ENCODE peak calls at places on chromosomes 2 and 18, in four cellular contexts. I is upper lobe of left lung, B is HCT116, O is ovary. F is an unnamed sample. For H3K9me3 and H3K4me1, the result is how much of the 10 kb centered on the place peaks cover.

GRCh38 chr2:163736433-163737168 is 793 bp upstream of the FIGN start:
- DNase-seq in I (no peak), B (no peak), O (peak), F (peak)

GRCh38 chr2:239533917-239534316 is 133.1 kb upstream of the HDAC4 start:
- DNase-seq in I (no peak), B (no peak), O (peak), F (peak)

GRCh38 chr2:70354264-70354949 is 52.5 kb upstream of the FAM136A start:
- DNase-seq in I (no peak), B (no peak), O (no peak), F (no peak)

GRCh38 chr2:42359894-42360483 is 1.0 kb downstream of the COX7A2L start:
- DNase-seq in I (peak), B (no peak), O (no peak), F (no peak)

GRCh38 chr2:226020179-226020578 is 620.7 kb downstream of the NYAP2 start:
- DNase-seq in I (no peak), B (no peak), O (no peak), F (no peak)

GRCh38 chr18:11726556-11726955 is 37.5 kb downstream of the GNAL start:
- DNase-seq in I (no peak), B (no peak), O (no peak), F (no peak)

GRCh38 chr2:195408196-195408595 is 248.8 kb upstream of the SLC39A10 start:
- DNase-seq in I (no peak), B (no peak), O (no peak), F (no peak)

GRCh38 chr2:206614825-206615224 is 27.5 kb upstream of the FAM237A start:
- DNase-seq in I (no peak), B (no peak), O (no peak), F (no peak)

GRCh38 chr2:49002750-49003149 is 151.6 kb downstream of the FSHR start:
- DNase-seq in I (no peak), B (no peak), O (no peak), F (no peak)

GRCh38 chr2:185255566-185255965 is 483.0 kb upstream of the FSIP2 start:
- DNase-seq in I (no peak), B (no peak), O (no peak), F (no peak)

GRCh38 chr2:196809260-196809659 is at the start of gene C2orf66:
- DNase-seq in I (no peak), B (no peak), O (no peak), F (no peak)

GRCh38 chr2:101519173-101519492 is 44.2 kb upstream of the RFX8 start:
- DNase-seq in I (no peak), B (no peak), O (no peak), F (no peak)

GRCh38 chr2:110124038-110124825 is 8.6 kb upstream of the MALL start:
- DNase-seq in I (peak), B (no peak), O (no peak), F (no peak)

GRCh38 chr2:174729797-174730529 is 34.3 kb downstream of the CHRNA1 start:
- DNase-seq in I (no peak), B (no peak), O (no peak), F (peak)

GRCh38 chr18:23188391-23188790 is 53.1 kb downstream of the CABLES1 start:
- DNase-seq in I (no peak), B (no peak), O (no peak), F (no peak)

GRCh38 chr18:11984091-11984490 is 2.8 kb downstream of the IMPA2 start:
- DNase-seq in I (no peak), B (no peak), O (no peak), F (no peak)

GRCh38 chr2:217737127-217737526 is 265.7 kb downstream of the TNS1 start:
- DNase-seq in I (no peak), B (no peak), O (no peak), F (peak)

GRCh38 chr2:148553332-148553887 is 91.1 kb upstream of the EPC2 start:
- DNase-seq in I (no peak), B (no peak), O (no peak), F (no peak)

DNA sequence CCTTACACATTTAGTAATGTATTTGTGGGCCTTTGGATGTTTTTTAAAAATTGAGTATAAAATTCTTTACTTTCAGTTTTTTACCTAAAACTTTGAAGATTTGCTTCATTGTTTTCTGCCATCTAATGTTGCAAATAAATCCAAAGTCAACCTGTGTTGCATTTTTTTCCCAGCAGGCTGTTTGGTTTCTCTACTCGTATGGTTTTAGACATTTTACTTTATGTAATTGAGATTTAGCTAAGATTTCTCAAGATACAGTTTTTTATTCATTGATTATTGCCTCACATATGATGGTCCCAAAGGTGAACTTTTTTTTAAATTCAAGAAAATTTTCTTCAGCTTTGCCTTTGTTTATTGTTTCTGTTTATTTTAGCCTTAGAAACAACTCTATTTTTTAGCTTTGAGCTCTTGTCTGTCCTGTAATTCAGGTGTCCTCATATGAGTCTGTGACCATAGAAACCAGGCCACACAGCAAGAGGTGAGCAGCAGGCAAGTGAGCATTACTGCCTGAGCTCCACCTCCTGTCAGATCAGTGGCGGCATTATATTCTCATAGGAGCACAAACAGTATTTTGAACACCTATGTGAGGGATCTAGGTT is 53.4 kb upstream of the TBR1 start:
- DNase-seq in I (no peak), B (no peak), O (no peak), F (no peak)
- H3K9me3 ChIP-seq in I (under half), B (under half), O (under half), F (under half)

DNA sequence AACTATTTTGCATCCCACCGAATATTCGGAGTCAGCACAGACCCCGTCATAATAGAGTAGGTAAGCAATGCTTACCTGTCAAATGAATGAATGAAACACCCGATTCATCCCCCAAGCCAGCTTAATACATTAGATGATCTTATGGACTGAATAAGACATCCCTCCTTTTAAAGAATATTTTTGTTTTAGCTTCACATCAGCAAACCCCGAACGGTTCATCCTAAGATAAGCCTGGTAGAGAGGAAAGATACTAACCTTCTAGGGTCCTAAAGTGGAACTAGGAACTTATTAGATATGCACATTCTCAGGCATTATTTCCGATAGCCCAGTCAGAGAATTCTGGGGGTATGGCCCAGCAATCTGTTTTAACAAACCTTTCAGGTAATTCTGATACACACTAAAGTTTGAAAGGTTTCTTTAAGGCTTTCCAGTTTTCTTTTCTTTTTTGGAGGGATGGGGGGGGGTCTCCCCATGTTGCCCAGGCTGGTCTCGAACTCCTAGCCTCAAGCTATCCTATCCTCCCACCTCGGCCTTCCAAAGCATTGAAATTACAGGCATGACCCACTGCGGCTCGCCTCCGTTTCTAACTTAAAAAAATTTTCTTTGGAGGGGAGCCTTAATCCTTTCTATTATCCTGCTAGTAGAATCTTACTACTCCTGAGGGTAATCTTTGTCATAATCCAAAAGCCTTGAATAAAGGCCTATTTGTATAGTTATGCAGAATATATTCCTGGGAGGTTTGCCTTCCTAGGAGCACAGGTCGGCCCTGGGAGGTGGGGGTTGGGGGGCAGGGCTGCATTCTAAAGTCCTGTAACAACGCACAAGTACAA is 1.0 kb upstream of the ACTR3 start:
- DNase-seq in I (no peak), B (no peak), O (no peak), F (no peak)
- H3K4me1 ChIP-seq in I (half or more), B (under half), O (under half), F (under half)

DNA sequence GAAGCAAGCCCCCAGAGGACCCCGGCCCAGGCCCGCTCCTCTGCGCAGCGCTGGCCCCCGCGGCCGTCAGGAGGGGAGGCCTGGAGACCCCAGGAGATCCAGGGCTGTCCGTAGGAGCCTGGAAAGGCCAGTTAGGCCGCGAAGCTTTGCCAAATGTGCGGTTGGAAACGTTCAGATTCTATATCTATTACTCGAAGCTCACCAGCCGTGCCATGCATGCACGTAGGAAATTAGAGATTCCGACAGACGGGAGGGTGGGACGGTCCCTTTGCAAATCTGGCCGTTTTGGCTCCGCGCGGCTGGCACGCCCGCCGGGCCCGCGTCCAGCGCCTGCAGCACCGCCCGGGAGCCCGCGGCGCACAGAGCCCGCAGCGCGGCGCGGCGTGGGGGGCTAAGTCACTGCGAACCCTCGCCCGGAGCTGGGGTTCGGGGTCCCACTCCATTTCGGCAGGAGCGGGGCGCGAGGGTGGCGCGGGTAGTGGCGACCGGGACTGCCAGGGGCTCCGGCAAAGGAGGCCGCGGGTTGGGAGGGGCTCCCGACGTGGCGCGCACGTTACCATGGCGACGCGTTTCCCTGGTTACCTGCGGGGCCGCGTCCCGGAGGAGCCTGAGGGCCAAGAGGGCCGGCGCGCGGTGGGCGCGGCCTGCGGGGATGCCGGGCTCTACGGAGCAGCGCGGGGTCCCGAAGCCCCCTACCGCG is 488.6 kb upstream of the SMIM21 start:
- DNase-seq in I (no peak), B (no peak), O (peak), F (peak)
- H3K4me3 ChIP-seq in I (peak), B (no peak), O (peak), F (peak)

GRCh38 chr18:70627100-70627802 is 338.4 kb downstream of the SOCS6 start:
- DNase-seq in I (no peak), B (no peak), O (no peak), F (no peak)
- H3K9me3 ChIP-seq in I (under half), B (under half), O (under half), F (under half)